ENCODE peak calls at places on chromosomes 12 and 14, in ten cellular contexts. M, B, L, A, J, D, U, E, Y and I are unnamed samples.

GRCh38 chr12:54569995-54570531 is 18.4 kb downstream of the PPP1R1A start:
- DNase-seq in M (no peak), D (no peak), A (no peak), J (no peak), E (no peak), B (no peak), Y (no peak), U (no peak), L (no peak), I (no peak)

GRCh38 chr12:49348781-49349180 is 2.1 kb downstream of the DNAJC22 start:
- DNase-seq in M (no peak), L (no peak), J (no peak), U (no peak), Y (no peak), A (no peak), E (no peak), B (no peak), D (no peak), I (no peak)

GRCh38 chr12:27178251-27178650 is 65.8 kb upstream of the STK38L start:
- DNase-seq in D (no peak), J (no peak), B (no peak), A (no peak), L (no peak), M (no peak), E (no peak), Y (no peak), U (no peak), I (no peak)

GRCh38 chr12:51171884-51172514 is 936 bp downstream of the TFCP2 start:
- DNase-seq in M (peak), Y (no peak), U (no peak), E (no peak), J (no peak), B (no peak), A (no peak), D (no peak), L (no peak), I (no peak)

GRCh38 chr14:99548871-99549270 is 55.1 kb downstream of the CCDC85C start:
- DNase-seq in B (no peak), M (no peak), Y (no peak), U (no peak), J (no peak), L (no peak), D (no peak), E (no peak), A (no peak), I (no peak)

GRCh38 chr12:90102957-90103652 is 394.5 kb upstream of the ATP2B1 start:
- DNase-seq in Y (no peak), D (peak), M (peak), E (peak), U (no peak), L (no peak), B (no peak), A (no peak), J (no peak), I (no peak)

GRCh38 chr14:21539154-21539940 is 13.2 kb upstream of the SALL2 start:
- DNase-seq in Y (no peak), L (no peak), D (no peak), A (no peak), M (no peak), B (no peak), U (no peak), E (no peak), J (no peak), I (no peak)

GRCh38 chr14:44798386-44799242 is 163.1 kb downstream of the KLHL28 start:
- DNase-seq in U (no peak), B (no peak), Y (no peak), J (no peak), E (no peak), A (no peak), D (no peak), M (no peak), L (no peak), I (no peak)

GRCh38 chr12:54304187-54304810 is 3.5 kb upstream of the NFE2 start:
- DNase-seq in B (no peak), Y (no peak), A (no peak), M (no peak), D (peak), E (no peak), L (no peak), J (no peak), U (no peak), I (peak)

GRCh38 chr12:16272222-16272621 is 5.3 kb downstream of the SLC15A5 start:
- DNase-seq in M (no peak), L (no peak), A (no peak), J (no peak), E (no peak), D (no peak), Y (no peak), B (no peak), U (no peak), I (no peak)

GRCh38 chr12:110533607-110534006 is 31.5 kb downstream of the RAD9B start:
- DNase-seq in E (no peak), J (no peak), M (no peak), D (no peak), B (no peak), L (no peak), Y (no peak), U (no peak), A (no peak), I (no peak)

GRCh38 chr12:31005944-31006361 is 67.7 kb upstream of the DDX11 start:
- DNase-seq in A (no peak), Y (no peak), D (no peak), M (no peak), E (no peak), L (peak), B (no peak), U (no peak), J (no peak), I (no peak)

GRCh38 chr12:3342051-3342450 is 149.0 kb upstream of the PRMT8 start:
- DNase-seq in D (peak), L (peak), M (peak), A (peak), B (peak), U (peak), E (peak), Y (no peak), J (peak), I (no peak)

GRCh38 chr14:68088463-68088862 is 268.9 kb downstream of the RAD51B start:
- DNase-seq in M (peak), E (no peak), Y (no peak), B (no peak), L (no peak), A (no peak), J (no peak), D (no peak), U (no peak), I (no peak)

GRCh38 chr12:113194971-113195391 is 9.5 kb downstream of the RITA1 start:
- DNase-seq in U (no peak), M (no peak), J (no peak), L (peak), Y (no peak), B (no peak), D (no peak), E (no peak), A (no peak), I (no peak)

GRCh38 chr14:99257673-99258221 is 14.2 kb downstream of the BCL11B start:
- DNase-seq in D (no peak), A (no peak), M (no peak), U (no peak), Y (no peak), E (no peak), B (no peak), L (no peak), J (no peak), I (peak)

GRCh38 chr14:29821665-29822429 is 105.8 kb downstream of the PRKD1 start:
- DNase-seq in L (no peak), D (no peak), B (no peak), J (peak), E (no peak), M (peak), U (no peak), A (no peak), Y (no peak), I (no peak)

GRCh38 chr12:19846561-19846960 is 407.3 kb downstream of the AEBP2 start:
- DNase-seq in A (no peak), J (no peak), B (no peak), Y (no peak), E (no peak), M (no peak), D (no peak), L (no peak), U (no peak), I (no peak)

GRCh38 chr14:64801800-64802199 is 77.9 kb downstream of the SPTB start:
- DNase-seq in D (no peak), Y (no peak), M (peak), A (no peak), E (peak), B (peak), U (no peak), L (no peak), J (no peak), I (no peak)

GRCh38 chr12:131459666-131460365 is 251.1 kb upstream of the SFSWAP start:
- DNase-seq in M (no peak), L (no peak), D (no peak), A (no peak), B (no peak), J (no peak), E (no peak), Y (no peak), U (no peak), I (no peak)

GRCh38 chr12:93025145-93026103 is 96.3 kb upstream of the EEA1 start:
- DNase-seq in U (no peak), L (peak), D (peak), A (no peak), M (peak), Y (no peak), B (no peak), J (no peak), E (no peak), I (no peak)

GRCh38 chr12:105272814-105273416 is 36.9 kb upstream of the APPL2 start:
- DNase-seq in B (no peak), J (no peak), D (no peak), U (no peak), M (no peak), L (no peak), Y (no peak), E (no peak), A (no peak), I (no peak)

GRCh38 chr12:107320929-107321618 is 227.7 kb upstream of the CRY1 start:
- DNase-seq in A (no peak), U (peak), J (no peak), Y (peak), B (peak), E (peak), M (no peak), L (no peak), D (no peak), I (no peak)

GRCh38 chr12:51590347-51591019 is 550 bp upstream of the SCN8A start:
- DNase-seq in A (peak), U (peak), L (peak), J (peak), M (peak), D (peak), Y (peak), B (peak), E (peak), I (peak)

GRCh38 chr12:87813476-87814234 is 215.5 kb downstream of the C12orf50 start:
- DNase-seq in E (no peak), U (no peak), M (no peak), L (no peak), J (no peak), D (no peak), Y (no peak), B (no peak), A (no peak), I (no peak)

GRCh38 chr12:113103756-113104450 is 31.7 kb downstream of the RASAL1 start:
- DNase-seq in E (peak), D (no peak), Y (peak), J (no peak), A (no peak), B (no peak), U (peak), L (no peak), M (no peak), I (no peak)

GRCh38 chr12:131944601-131945251 is 5.0 kb upstream of the EP400 start:
- DNase-seq in Y (no peak), D (no peak), J (no peak), U (no peak), B (no peak), A (no peak), L (no peak), E (no peak), M (no peak), I (peak)

GRCh38 chr12:849192-849527 is 96.8 kb downstream of the WNK1 start:
- DNase-seq in M (no peak), J (no peak), B (no peak), D (no peak), U (no peak), L (no peak), Y (no peak), E (no peak), A (no peak), I (no peak)

GRCh38 chr14:103392572-103392971 is 7.4 kb downstream of the MARK3 start:
- DNase-seq in E (no peak), A (no peak), Y (no peak), D (no peak), M (no peak), B (no peak), U (no peak), L (no peak), J (no peak), I (no peak)